ENCODE peak calls at places on chromosome 7, in six cellular contexts. K is MM.1S, J is IMR-90, V is T-helper 17 cell, U is occipital lobe, G is HEK293T. D is an unnamed sample.

GRCh38 chr7:111132833-111133232 is 41.9 kb downstream of the LRRN3 start:
- DNase-seq in J (peak), U (no peak), G (no peak), V (no peak), K (no peak), D (no peak)

GRCh38 chr7:26603631-26604030 is 260.8 kb downstream of the SKAP2 start:
- DNase-seq in K (no peak), U (no peak), J (no peak), G (no peak), V (no peak), D (no peak)

GRCh38 chr7:50303894-50304157 is 690 bp upstream of the IKZF1 start:
- DNase-seq in K (no peak), J (no peak), G (peak), V (no peak), U (no peak), D (no peak)

GRCh38 chr7:31971049-31971665 is 99.0 kb downstream of the PDE1C start:
- DNase-seq in U (no peak), V (no peak), G (no peak), J (peak), K (no peak), D (no peak)

GRCh38 chr7:455110-455928 is 64.3 kb downstream of the PDGFA start:
- DNase-seq in J (no peak), U (no peak), V (no peak), G (peak), K (no peak), D (peak)

GRCh38 chr7:28410628-28411578 is 1.4 kb upstream of the CREB5 start:
- DNase-seq in V (no peak), U (no peak), G (peak), K (no peak), J (peak), D (peak)

GRCh38 chr7:78198756-78199155 is 400.2 kb downstream of the PHTF2 start:
- DNase-seq in G (no peak), J (peak), U (no peak), V (no peak), K (no peak), D (peak)

GRCh38 chr7:108431099-108431498 is 25.1 kb downstream of the NRCAM start:
- DNase-seq in V (no peak), G (no peak), J (no peak), K (no peak), U (no peak), D (no peak)

GRCh38 chr7:1460757-1461639 is 1.7 kb upstream of the MICALL2 start:
- DNase-seq in U (no peak), V (no peak), K (no peak), J (peak), G (no peak), D (peak)

GRCh38 chr7:98174334-98175259 is 36.6 kb upstream of the BHLHA15 start:
- DNase-seq in U (no peak), J (no peak), V (no peak), G (no peak), K (no peak), D (no peak)

GRCh38 chr7:27148776-27149641 is 1.4 kb upstream of the HOXA6 start:
- DNase-seq in V (no peak), K (no peak), J (no peak), G (no peak), U (no peak), D (no peak)

D was measured in cardiac fibroblast.